ENCODE peak calls at places on chromosomes 1 and 21, in eight cellular contexts. One of them, this sample, is unnamed.

GRCh38 chr21:45405819-45406762 is 1.1 kb downstream of the COL18A1 start:
- DNase-seq in stomach: no peak
- DNase-seq in ovary: peak
- DNase-seq in spleen: peak
- DNase-seq in erythroblast: peak
- DNase-seq in adrenal gland: peak
- DNase-seq in prostate gland: no peak
- DNase-seq in K562: no peak
- DNase-seq in this sample: peak

GRCh38 chr1:3734602-3735001 is 17.6 kb upstream of the CCDC27 start:
- DNase-seq in K562: no peak
- DNase-seq in stomach: no peak
- DNase-seq in adrenal gland: no peak
- DNase-seq in prostate gland: no peak
- DNase-seq in spleen: no peak
- DNase-seq in erythroblast: no peak
- DNase-seq in ovary: no peak
- DNase-seq in this sample: no peak

GRCh38 chr1:27686223-27686990 is 14.4 kb upstream of the IFI6 start:
- DNase-seq in stomach: peak
- DNase-seq in ovary: no peak
- DNase-seq in spleen: no peak
- DNase-seq in erythroblast: peak
- DNase-seq in K562: peak
- DNase-seq in adrenal gland: no peak
- DNase-seq in prostate gland: no peak
- DNase-seq in this sample: no peak

GRCh38 chr1:20484526-20485462 is 1.2 kb downstream of the CAMK2N1 start:
- DNase-seq in spleen: no peak
- DNase-seq in adrenal gland: peak
- DNase-seq in K562: no peak
- DNase-seq in erythroblast: no peak
- DNase-seq in stomach: no peak
- DNase-seq in ovary: peak
- DNase-seq in prostate gland: no peak
- DNase-seq in this sample: no peak

GRCh38 chr1:100400332-100400933 is 48.1 kb downstream of the CDC14A start:
- DNase-seq in erythroblast: peak
- DNase-seq in K562: no peak
- DNase-seq in adrenal gland: peak
- DNase-seq in stomach: peak
- DNase-seq in spleen: peak
- DNase-seq in prostate gland: peak
- DNase-seq in ovary: no peak
- DNase-seq in this sample: no peak

GRCh38 chr1:170620164-170620563 is 43.8 kb upstream of the PRRX1 start:
- DNase-seq in erythroblast: no peak
- DNase-seq in adrenal gland: no peak
- DNase-seq in spleen: no peak
- DNase-seq in prostate gland: no peak
- DNase-seq in stomach: no peak
- DNase-seq in K562: no peak
- DNase-seq in ovary: no peak
- DNase-seq in this sample: no peak

GRCh38 chr21:16454371-16454770 is 724.6 kb downstream of the USP25 start:
- DNase-seq in prostate gland: no peak
- DNase-seq in K562: no peak
- DNase-seq in stomach: no peak
- DNase-seq in ovary: no peak
- DNase-seq in spleen: no peak
- DNase-seq in adrenal gland: no peak
- DNase-seq in erythroblast: no peak
- DNase-seq in this sample: no peak

GRCh38 chr1:56080123-56080522 is 499.2 kb downstream of the PLPP3 start:
- DNase-seq in erythroblast: no peak
- DNase-seq in adrenal gland: no peak
- DNase-seq in K562: no peak
- DNase-seq in ovary: no peak
- DNase-seq in prostate gland: no peak
- DNase-seq in stomach: no peak
- DNase-seq in spleen: no peak
- DNase-seq in this sample: no peak

GRCh38 chr1:216144661-216145450 is 278.4 kb downstream of the USH2A start:
- DNase-seq in K562: no peak
- DNase-seq in stomach: no peak
- DNase-seq in prostate gland: no peak
- DNase-seq in adrenal gland: no peak
- DNase-seq in ovary: no peak
- DNase-seq in spleen: no peak
- DNase-seq in erythroblast: no peak
- DNase-seq in this sample: no peak

GRCh38 chr1:18452550-18452949 is 28.2 kb upstream of the KLHDC7A start:
- DNase-seq in K562: peak
- DNase-seq in adrenal gland: no peak
- DNase-seq in ovary: no peak
- DNase-seq in prostate gland: no peak
- DNase-seq in spleen: peak
- DNase-seq in erythroblast: peak
- DNase-seq in stomach: no peak
- DNase-seq in this sample: peak

GRCh38 chr1:167542109-167543032 is 11.2 kb downstream of the CREG1 start:
- DNase-seq in spleen: no peak
- DNase-seq in adrenal gland: no peak
- DNase-seq in erythroblast: peak
- DNase-seq in ovary: no peak
- DNase-seq in K562: no peak
- DNase-seq in prostate gland: no peak
- DNase-seq in stomach: no peak
- DNase-seq in this sample: no peak

GRCh38 chr1:205245096-205245495 is 17.4 kb downstream of the TMCC2 start:
- DNase-seq in ovary: no peak
- DNase-seq in stomach: no peak
- DNase-seq in adrenal gland: no peak
- DNase-seq in K562: no peak
- DNase-seq in prostate gland: no peak
- DNase-seq in erythroblast: no peak
- DNase-seq in spleen: peak
- DNase-seq in this sample: no peak

GRCh38 chr1:161008857-161009554 is 11.9 kb downstream of the F11R start:
- DNase-seq in erythroblast: no peak
- DNase-seq in K562: no peak
- DNase-seq in stomach: no peak
- DNase-seq in spleen: no peak
- DNase-seq in prostate gland: no peak
- DNase-seq in ovary: no peak
- DNase-seq in adrenal gland: no peak
- DNase-seq in this sample: no peak

GRCh38 chr21:21845901-21846396 is 847.7 kb downstream of the NCAM2 start:
- DNase-seq in erythroblast: no peak
- DNase-seq in adrenal gland: no peak
- DNase-seq in stomach: no peak
- DNase-seq in prostate gland: no peak
- DNase-seq in ovary: no peak
- DNase-seq in K562: no peak
- DNase-seq in spleen: no peak
- DNase-seq in this sample: no peak

GRCh38 chr1:223712184-223712855 is at the start of gene CAPN2:
- DNase-seq in spleen: peak
- DNase-seq in prostate gland: peak
- DNase-seq in stomach: peak
- DNase-seq in K562: peak
- DNase-seq in erythroblast: peak
- DNase-seq in ovary: peak
- DNase-seq in adrenal gland: peak
- DNase-seq in this sample: no peak

GRCh38 chr1:43274125-43274803 is 4.5 kb downstream of the TMEM125 start:
- DNase-seq in adrenal gland: peak
- DNase-seq in K562: no peak
- DNase-seq in stomach: no peak
- DNase-seq in prostate gland: no peak
- DNase-seq in erythroblast: no peak
- DNase-seq in ovary: no peak
- DNase-seq in spleen: peak
- DNase-seq in this sample: peak
- TF ChIP-seq POLR2A in adrenal gland: no peak
- TF ChIP-seq POLR2A in K562: no peak
- TF ChIP-seq POLR2A in stomach: no peak
- TF ChIP-seq POLR2A in prostate gland: no peak
- TF ChIP-seq POLR2A in erythroblast: no peak
- TF ChIP-seq POLR2A in ovary: no peak
- TF ChIP-seq POLR2A in spleen: no peak
- TF ChIP-seq POLR2A in this sample: no peak

GRCh38 chr21:26956216-26956615 is 10.7 kb downstream of the ADAMTS5 start:
- DNase-seq in stomach: no peak
- DNase-seq in adrenal gland: no peak
- DNase-seq in erythroblast: no peak
- DNase-seq in spleen: no peak
- DNase-seq in prostate gland: no peak
- DNase-seq in K562: no peak
- DNase-seq in ovary: no peak
- DNase-seq in this sample: no peak

GRCh38 chr21:26949830-26950229 is 17.1 kb downstream of the ADAMTS5 start:
- DNase-seq in adrenal gland: no peak
- DNase-seq in K562: no peak
- DNase-seq in ovary: no peak
- DNase-seq in prostate gland: no peak
- DNase-seq in spleen: no peak
- DNase-seq in erythroblast: no peak
- DNase-seq in stomach: no peak
- DNase-seq in this sample: no peak

GRCh38 chr21:26948194-26948593 is 18.7 kb downstream of the ADAMTS5 start:
- DNase-seq in stomach: no peak
- DNase-seq in adrenal gland: no peak
- DNase-seq in spleen: no peak
- DNase-seq in ovary: no peak
- DNase-seq in K562: no peak
- DNase-seq in erythroblast: no peak
- DNase-seq in prostate gland: no peak
- DNase-seq in this sample: no peak

GRCh38 chr21:26954591-26955214 is 12.2 kb downstream of the ADAMTS5 start:
- DNase-seq in ovary: no peak
- DNase-seq in prostate gland: no peak
- DNase-seq in spleen: no peak
- DNase-seq in K562: no peak
- DNase-seq in erythroblast: no peak
- DNase-seq in adrenal gland: no peak
- DNase-seq in stomach: no peak
- DNase-seq in this sample: no peak

DNA sequence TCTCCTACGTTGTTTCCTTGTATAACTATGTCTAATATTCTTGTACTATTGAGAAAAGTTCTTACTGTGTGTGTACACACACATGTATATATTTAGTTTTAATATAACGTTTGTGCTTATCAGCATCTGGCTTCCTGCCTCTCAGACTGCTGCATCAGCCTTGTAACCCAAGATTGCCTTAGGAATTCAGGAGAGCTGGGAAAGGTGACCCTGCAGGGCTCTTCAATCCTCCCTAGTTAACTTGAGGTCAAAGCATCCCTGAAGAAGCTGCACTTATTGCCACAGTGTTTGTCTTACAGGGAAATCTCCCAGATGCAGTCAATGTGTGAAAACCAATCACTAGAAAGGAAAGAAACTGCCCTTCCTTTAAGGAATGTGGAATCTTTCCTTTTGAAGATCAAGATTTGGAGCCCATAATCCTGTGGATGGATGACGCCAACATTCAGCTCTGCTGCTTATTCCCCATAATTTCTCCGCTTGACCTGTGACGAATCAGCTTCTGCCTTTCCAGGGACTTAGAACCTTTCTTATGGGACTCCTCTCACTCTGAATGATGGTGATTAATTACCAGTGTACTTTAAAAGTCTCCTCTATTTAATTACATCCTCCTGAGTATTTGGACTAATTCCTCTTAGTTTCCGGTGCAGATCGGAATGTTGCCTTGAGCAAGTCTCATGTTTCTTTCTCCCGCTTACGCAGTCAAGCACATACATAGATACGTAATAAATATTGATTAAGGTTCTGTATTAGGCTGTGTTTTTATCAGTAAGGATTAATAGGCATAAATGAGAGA is 14.4 kb downstream of the ADAMTS5 start:
- DNase-seq in ovary: no peak
- DNase-seq in prostate gland: no peak
- DNase-seq in stomach: no peak
- DNase-seq in erythroblast: no peak
- DNase-seq in K562: no peak
- DNase-seq in spleen: no peak
- DNase-seq in adrenal gland: no peak
- DNase-seq in this sample: no peak
- TF ChIP-seq POLR2A in ovary: no peak
- TF ChIP-seq POLR2A in prostate gland: no peak
- TF ChIP-seq POLR2A in stomach: no peak
- TF ChIP-seq POLR2A in erythroblast: no peak
- TF ChIP-seq POLR2A in K562: no peak
- TF ChIP-seq POLR2A in spleen: no peak
- TF ChIP-seq POLR2A in adrenal gland: no peak
- TF ChIP-seq POLR2A in this sample: no peak

DNA sequence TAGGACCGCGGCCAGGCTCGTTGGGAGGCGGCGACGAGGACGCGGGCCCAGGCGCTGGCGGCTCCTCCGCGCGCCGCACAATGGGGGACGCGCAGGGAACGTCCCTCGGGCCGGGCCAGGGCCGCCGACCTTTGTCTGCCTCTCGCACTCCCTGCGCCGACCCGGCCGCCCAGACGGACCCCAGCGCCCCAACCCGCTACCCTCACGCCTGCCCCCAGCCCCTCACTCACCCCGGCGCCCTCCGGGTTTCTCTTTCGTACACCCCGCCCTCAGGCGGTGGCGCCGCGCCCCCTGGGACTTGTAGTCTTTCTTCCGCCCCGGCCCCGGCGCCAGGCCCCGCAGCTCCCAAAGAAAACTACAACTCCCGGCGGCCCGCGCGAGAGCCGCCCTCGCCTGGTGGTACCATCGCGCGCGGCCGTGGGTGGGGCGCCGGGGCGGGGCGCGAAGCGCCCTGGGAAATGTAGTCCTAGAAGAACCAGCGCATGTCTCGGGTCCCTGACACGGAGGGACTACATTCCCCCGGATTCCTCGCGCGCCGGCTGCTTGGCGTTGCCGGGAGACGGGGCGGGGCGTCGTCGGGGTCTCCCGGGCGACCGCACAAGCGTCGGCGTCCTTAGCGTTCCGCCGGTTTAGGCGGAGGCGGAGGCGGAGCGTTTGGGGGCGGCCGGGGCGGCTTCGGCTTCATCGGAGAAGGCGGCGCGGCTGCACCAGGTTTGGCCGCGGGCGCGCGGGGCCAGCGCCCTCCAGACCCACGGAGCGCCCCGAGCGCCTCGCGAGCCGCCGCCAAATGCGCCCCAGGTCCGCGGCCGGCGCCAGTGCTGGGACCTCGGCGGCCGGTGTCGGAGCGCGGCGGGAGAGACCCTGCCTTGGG is at the start of gene C1orf159:
- DNase-seq in K562: peak
- DNase-seq in erythroblast: peak
- DNase-seq in adrenal gland: peak
- DNase-seq in spleen: peak
- DNase-seq in prostate gland: peak
- DNase-seq in stomach: peak
- DNase-seq in ovary: peak
- DNase-seq in this sample: peak
- TF ChIP-seq POLR2A in K562: peak
- TF ChIP-seq POLR2A in erythroblast: no peak
- TF ChIP-seq POLR2A in adrenal gland: no peak
- TF ChIP-seq POLR2A in spleen: no peak
- TF ChIP-seq POLR2A in prostate gland: peak
- TF ChIP-seq POLR2A in stomach: no peak
- TF ChIP-seq POLR2A in ovary: no peak
- TF ChIP-seq POLR2A in this sample: no peak

GRCh38 chr1:150576367-150576711 is 3.1 kb downstream of the MCL1 start:
- DNase-seq in stomach: no peak
- DNase-seq in spleen: no peak
- DNase-seq in ovary: no peak
- DNase-seq in erythroblast: no peak
- DNase-seq in prostate gland: no peak
- DNase-seq in adrenal gland: no peak
- DNase-seq in K562: no peak
- DNase-seq in this sample: no peak
- TF ChIP-seq POLR2A in stomach: no peak
- TF ChIP-seq POLR2A in spleen: no peak
- TF ChIP-seq POLR2A in ovary: no peak
- TF ChIP-seq POLR2A in erythroblast: no peak
- TF ChIP-seq POLR2A in prostate gland: no peak
- TF ChIP-seq POLR2A in adrenal gland: no peak
- TF ChIP-seq POLR2A in K562: no peak
- TF ChIP-seq POLR2A in this sample: no peak

This sample was measured in H54.